ENCODE peak calls at places on chromosome 4, in eight cellular contexts. I is activated naive CD4-positive, alpha-beta T cell treated with anti-CD3 and anti-CD28 coated beads for 36 hours; V is GM04504; A is NCI-H2171; M is Kasumi-1; L is HFF-Myc; X is NCI-H1092 treated with DMSO at 0.1 percent for 48 hours; Q is NCI-H82. J is an unnamed sample.

GRCh38 chr4:53132117-53132889 is 233.6 kb downstream of the SCFD2 start:
- DNase-seq in I (peak; percentile 61), V (no peak), A (no peak), M (no peak), L (no peak), X (no peak), Q (no peak), J (no peak)

GRCh38 chr4:113256946-113257345 is 207.5 kb downstream of the ANK2 start:
- DNase-seq in I (no peak), V (peak; percentile 66), A (no peak), M (no peak), L (peak; percentile 49), X (no peak), Q (no peak), J (no peak)

GRCh38 chr4:112125416-112125815 is 19.8 kb upstream of the FAM241A start:
- DNase-seq in I (no peak), V (no peak), A (no peak), M (no peak), L (no peak), X (no peak), Q (no peak), J (no peak)

GRCh38 chr4:106019771-106020170 is 124.5 kb downstream of the NPNT start:
- DNase-seq in I (no peak), V (peak; percentile 89), A (no peak), M (no peak), L (no peak), X (no peak), Q (no peak), J (no peak)

GRCh38 chr4:46124773-46125172 is 919 bp upstream of the GABRG1 start:
- DNase-seq in I (no peak), V (no peak), A (peak; percentile 0), M (no peak), L (no peak), X (no peak), Q (peak; percentile 30), J (no peak)

GRCh38 chr4:62948108-62948507 is 1461.1 kb downstream of the TECRL start:
- DNase-seq in I (no peak), V (no peak), A (no peak), M (no peak), L (no peak), X (no peak), Q (no peak), J (no peak)

GRCh38 chr4:1873291-1873690 is 2.1 kb downstream of the NSD2 start:
- DNase-seq in I (no peak), V (no peak), A (no peak), M (no peak), L (no peak), X (no peak), Q (peak; percentile 81), J (no peak)

GRCh38 chr4:53908661-53909078 is 155.7 kb downstream of the CHIC2 start:
- DNase-seq in I (peak; percentile 23), V (peak; percentile 72), A (no peak), M (peak; percentile 100), L (peak; percentile 89), X (peak; percentile 74), Q (peak; percentile 59), J (no peak)

GRCh38 chr4:128517096-128517738 is 229.6 kb upstream of the PGRMC2 start:
- DNase-seq in I (no peak), V (no peak), A (no peak), M (no peak), L (peak; percentile 66), X (no peak), Q (no peak), J (no peak)

GRCh38 chr4:153153339-153153851 is 50.8 kb upstream of the TRIM2 start:
- DNase-seq in I (peak; percentile 91), V (no peak), A (peak; percentile 45), M (peak; percentile 43), L (no peak), X (peak; percentile 88), Q (peak; percentile 69), J (peak; percentile 86)

GRCh38 chr4:128483041-128483440 is 195.4 kb upstream of the PGRMC2 start:
- DNase-seq in I (no peak), V (no peak), A (no peak), M (no peak), L (no peak), X (no peak), Q (peak; percentile 48), J (no peak)

GRCh38 chr4:40915318-40916217 is 165.8 kb downstream of the NSUN7 start:
- DNase-seq in I (no peak), V (no peak), A (no peak), M (no peak), L (no peak), X (no peak), Q (no peak), J (no peak)

GRCh38 chr4:119299221-119300071 is 22.5 kb downstream of the FABP2 start:
- DNase-seq in I (no peak), V (no peak), A (no peak), M (no peak), L (no peak), X (no peak), Q (no peak), J (no peak)

GRCh38 chr4:176185068-176185467 is 10.3 kb downstream of the SPATA4 start:
- DNase-seq in I (no peak), V (peak; percentile 60), A (no peak), M (no peak), L (no peak), X (no peak), Q (no peak), J (no peak)

GRCh38 chr4:38565271-38566199 is 98.5 kb upstream of the KLF3 start:
- DNase-seq in I (no peak), V (no peak), A (peak; percentile 1), M (no peak), L (no peak), X (peak; percentile 6), Q (no peak), J (no peak)

GRCh38 chr4:186190456-186191265 is 706 bp upstream of the CYP4V2 start:
- DNase-seq in I (peak; percentile 50), V (no peak), A (peak; percentile 4), M (peak; percentile 51), L (no peak), X (peak; percentile 76), Q (peak; percentile 49), J (peak; percentile 89)

GRCh38 chr4:49063670-49064069 is 77.6 kb downstream of the CWH43 start:
- DNase-seq in I (no peak), V (no peak), A (no peak), M (no peak), L (no peak), X (no peak), Q (no peak), J (no peak)

J was measured in kidney.